ENCODE peak calls at places on chromosomes 6 and 20, in five cellular contexts. M is COR-L47; Z is stimulated activated naive CD8-positive, alpha-beta T cell treated with anti-CD3 and anti-CD28 coated beads, Interleukin-15, Interleukin-2, amounts not matched to agents 100 U/mL and 50 U/mL, for 24 hours; D is stromal cell of bone marrow; G is mesendoderm. A is an unnamed sample.

GRCh38 chr20:36744764-36745191 is 1.1 kb downstream of the NDRG3 start:
- DNase-seq in M (peak), Z (no peak), G (peak), D (peak), A (no peak)

GRCh38 chr20:8803065-8803464 is 265.8 kb upstream of the PLCB4 start:
- DNase-seq in Z (no peak), D (no peak), G (peak), M (no peak), A (no peak)

GRCh38 chr6:100657678-100658330 is 193.1 kb upstream of the SIM1 start:
- DNase-seq in G (no peak), M (peak), D (no peak), Z (no peak), A (peak)

GRCh38 chr20:58224097-58224496 is 4.4 kb downstream of the ANKRD60 start:
- DNase-seq in D (no peak), M (no peak), G (no peak), Z (peak), A (no peak)

GRCh38 chr20:60993647-60994046 is 258.4 kb upstream of the CDH4 start:
- DNase-seq in M (no peak), D (no peak), Z (no peak), G (peak), A (no peak)

GRCh38 chr6:127606131-127606562 is 29.2 kb downstream of the C6orf58 start:
- DNase-seq in Z (no peak), D (peak), G (peak), M (peak), A (peak)

GRCh38 chr6:894274-894673 is 201.3 kb upstream of the EXOC2 start:
- DNase-seq in D (no peak), G (peak), Z (peak), M (no peak), A (no peak)

GRCh38 chr6:56259682-56260081 is 12.3 kb upstream of the COL21A1 start:
- DNase-seq in M (peak), G (no peak), Z (no peak), D (no peak), A (no peak)

GRCh38 chr20:39524371-39524911 is 562.3 kb downstream of the DHX35 start:
- DNase-seq in M (no peak), D (peak), Z (no peak), G (no peak), A (no peak)

GRCh38 chr6:28988536-28989415 is 16.3 kb downstream of the ZNF311 start:
- DNase-seq in G (peak), Z (peak), M (no peak), D (no peak), A (no peak)

GRCh38 chr6:30889138-30889885 is 5.0 kb downstream of the DDR1 start:
- DNase-seq in Z (no peak), D (no peak), M (no peak), G (no peak), A (no peak)

GRCh38 chr20:3222635-3223600 is 13.6 kb downstream of the ITPA start:
- DNase-seq in D (no peak), M (peak), G (no peak), Z (peak), A (peak)

GRCh38 chr6:132007474-132008190 is 56.5 kb upstream of the CCN2 start:
- DNase-seq in G (no peak), Z (no peak), M (no peak), D (peak), A (no peak)

GRCh38 chr20:1857403-1857941 is 37.7 kb upstream of the SIRPA start:
- DNase-seq in Z (no peak), D (no peak), G (peak), M (no peak), A (no peak)

GRCh38 chr6:158631678-158632537 is 12.6 kb downstream of the DYNLT1 start:
- DNase-seq in G (no peak), M (no peak), Z (no peak), D (peak), A (no peak)

GRCh38 chr6:143999406-143999805 is 8.7 kb downstream of the PLAGL1 start:
- DNase-seq in D (peak), G (no peak), M (no peak), Z (no peak), A (no peak)